ENCODE peak calls at places on chromosome 13, in ten cellular contexts. F, L, G, U, V, X, T, W, E and N are unnamed samples.

GRCh38 chr13:110570886-110571285 is 9.4 kb upstream of the RAB20 start:
- DNase-seq in F (no peak), V (no peak), T (no peak), E (no peak), G (no peak), W (no peak), U (no peak), L (no peak), X (no peak), N (no peak)

GRCh38 chr13:34044041-34044440 is 226.1 kb downstream of the RFC3 start:
- DNase-seq in W (no peak), T (peak), F (no peak), X (no peak), E (no peak), V (no peak), G (no peak), U (no peak), L (no peak), N (no peak)

GRCh38 chr13:46345866-46346265 is 41.2 kb downstream of the RUBCNL start:
- DNase-seq in U (no peak), W (no peak), T (no peak), V (peak), G (no peak), F (no peak), E (no peak), L (no peak), X (no peak), N (no peak)

GRCh38 chr13:26710166-26710565 is 50.4 kb downstream of the GPR12 start:
- DNase-seq in F (no peak), E (no peak), U (no peak), G (no peak), X (no peak), V (no peak), L (no peak), W (no peak), T (no peak), N (no peak)

GRCh38 chr13:78131811-78132210 is 213.2 kb upstream of the EDNRB start:
- DNase-seq in G (no peak), V (peak), W (no peak), L (no peak), F (no peak), U (no peak), E (no peak), T (peak), X (no peak), N (no peak)

GRCh38 chr13:20475927-20476691 is 49.5 kb downstream of the CRYL1 start:
- DNase-seq in E (no peak), G (no peak), T (no peak), V (no peak), X (no peak), W (no peak), U (peak), L (peak), F (peak), N (no peak)

GRCh38 chr13:111943229-111943795 is 123.6 kb upstream of the SOX1 start:
- DNase-seq in U (no peak), T (no peak), E (no peak), V (no peak), F (no peak), X (no peak), W (no peak), L (no peak), G (no peak), N (no peak)

GRCh38 chr13:98478134-98479129 is 98.5 kb downstream of the STK24 start:
- DNase-seq in U (no peak), L (peak), X (peak), W (peak), F (no peak), G (no peak), V (peak), T (no peak), E (no peak), N (no peak)

GRCh38 chr13:99661791-99662190 is 160.5 kb downstream of the TM9SF2 start:
- DNase-seq in U (no peak), V (no peak), G (no peak), W (no peak), E (no peak), X (no peak), L (no peak), F (no peak), T (no peak), N (no peak)

GRCh38 chr13:102234618-102235017 is 167.2 kb downstream of the FGF14 start:
- DNase-seq in U (no peak), G (no peak), F (no peak), L (no peak), T (no peak), X (no peak), V (no peak), E (no peak), W (no peak), N (no peak)

GRCh38 chr13:39840201-39840600 is 184.7 kb downstream of the COG6 start:
- DNase-seq in E (no peak), F (no peak), G (no peak), V (no peak), U (no peak), X (no peak), T (no peak), L (no peak), W (no peak), N (no peak)

GRCh38 chr13:21015284-21015683 is 46.1 kb downstream of the LATS2 start:
- DNase-seq in F (no peak), G (no peak), T (no peak), V (no peak), W (no peak), E (no peak), X (no peak), L (no peak), U (no peak), N (no peak)

GRCh38 chr13:67230774-67231480 is 791 bp upstream of the PCDH9 start:
- DNase-seq in V (peak), F (no peak), L (peak), G (peak), W (peak), T (peak), U (no peak), E (peak), X (no peak), N (peak)

GRCh38 chr13:50130686-50131051 is 115.4 kb downstream of the KCNRG start:
- DNase-seq in G (no peak), E (peak), L (peak), U (no peak), F (no peak), V (peak), T (peak), X (no peak), W (peak), N (no peak)

GRCh38 chr13:99119686-99120085 is 81.0 kb upstream of the UBAC2 start:
- DNase-seq in W (no peak), X (peak), F (no peak), U (no peak), L (peak), V (no peak), G (no peak), T (no peak), E (no peak), N (no peak)

GRCh38 chr13:24220086-24220703 is 59.7 kb downstream of the SPATA13 start:
- DNase-seq in X (peak), T (peak), W (peak), F (peak), L (peak), G (peak), E (peak), U (no peak), V (peak), N (peak)

GRCh38 chr13:43363156-43363918 is 340.0 kb downstream of the DNAJC15 start:
- DNase-seq in W (no peak), U (no peak), X (no peak), T (peak), F (no peak), L (no peak), E (no peak), V (peak), G (no peak), N (no peak)

GRCh38 chr13:38824342-38824741 is 137.5 kb downstream of the FREM2 start:
- DNase-seq in V (no peak), F (no peak), T (no peak), E (no peak), G (no peak), W (no peak), L (no peak), U (no peak), X (peak), N (no peak)

GRCh38 chr13:68944272-68944671 is 1163.4 kb upstream of the ATXN8OS start:
- DNase-seq in V (no peak), T (no peak), X (no peak), L (no peak), U (no peak), W (no peak), E (no peak), G (no peak), F (no peak), N (no peak)

GRCh38 chr13:63433546-63434150 is 2018.0 kb upstream of the PCDH20 start:
- DNase-seq in F (no peak), T (peak), V (no peak), X (no peak), U (no peak), E (no peak), W (no peak), G (no peak), L (no peak), N (peak)

GRCh38 chr13:76853481-76853880 is 32.7 kb downstream of the KCTD12 start:
- DNase-seq in T (no peak), G (no peak), F (no peak), E (no peak), L (no peak), V (no peak), U (no peak), X (peak), W (no peak), N (no peak)

GRCh38 chr13:113653264-113654174 is 4.5 kb downstream of the ATP4B start:
- DNase-seq in U (no peak), T (no peak), E (no peak), X (no peak), G (no peak), W (no peak), V (no peak), L (no peak), F (no peak), N (no peak)

GRCh38 chr13:52319876-52320275 is 86.1 kb downstream of the THSD1 start:
- DNase-seq in G (no peak), F (no peak), X (no peak), W (no peak), E (no peak), T (no peak), L (no peak), V (no peak), U (no peak), N (no peak)

GRCh38 chr13:60282708-60283107 is 114.3 kb upstream of the TDRD3 start:
- DNase-seq in W (no peak), L (no peak), E (no peak), X (no peak), T (no peak), F (no peak), V (no peak), U (no peak), G (no peak), N (no peak)

GRCh38 chr13:98706446-98707110 is 45.9 kb downstream of the SLC15A1 start:
- DNase-seq in E (no peak), V (no peak), U (no peak), X (peak), W (no peak), G (no peak), T (peak), L (no peak), F (no peak), N (no peak)

GRCh38 chr13:25738342-25738771 is 313.5 kb downstream of the SHISA2 start:
- DNase-seq in L (no peak), W (no peak), V (peak), E (no peak), U (no peak), G (no peak), X (no peak), T (peak), F (no peak), N (no peak)

GRCh38 chr13:21435710-21436151 is 23.4 kb downstream of the ZDHHC20 start:
- DNase-seq in U (peak), W (peak), X (peak), E (peak), L (peak), V (peak), T (peak), F (no peak), G (no peak), N (peak)

GRCh38 chr13:49303533-49304252 is 56.0 kb downstream of the CDADC1 start:
- DNase-seq in G (no peak), W (no peak), T (no peak), V (no peak), F (no peak), E (no peak), U (no peak), L (no peak), X (peak), N (no peak)

GRCh38 chr13:105165449-105166125 is 1369.9 kb downstream of the EFNB2 start:
- DNase-seq in F (no peak), G (no peak), T (no peak), W (no peak), L (no peak), E (no peak), X (no peak), V (no peak), U (no peak), N (no peak)

GRCh38 chr13:114124921-114125320 is 7.5 kb downstream of the RASA3 start:
- DNase-seq in T (peak), L (no peak), G (no peak), V (peak), F (peak), W (peak), U (peak), E (no peak), X (peak), N (no peak)